ENCODE peak calls at places on chromosomes 16 and 17, in nine cellular contexts. P is NCI-H1436; T is MM.1S; R is NB4; M is esophagus squamous epithelium; X is endothelial cell; N is naive thymus-derived CD4-positive, alpha-beta T cell; H is adipocyte; F is T-helper 17 cell. B is an unnamed sample.

GRCh38 chr16:85384831-85385462 is 228.2 kb upstream of the GSE1 start:
- DNase-seq in P (peak), T (no peak), R (no peak), M (no peak), X (no peak), N (no peak), H (no peak), F (no peak), B (no peak)

GRCh38 chr16:84548508-84548907 is 44.0 kb upstream of the MEAK7 start:
- DNase-seq in P (no peak), T (no peak), R (no peak), M (no peak), X (no peak), N (no peak), H (no peak), F (no peak), B (no peak)

GRCh38 chr17:63880706-63881105 is 1.0 kb downstream of the GH2 start:
- DNase-seq in P (no peak), T (no peak), R (no peak), M (no peak), X (no peak), N (no peak), H (no peak), F (no peak), B (no peak)

GRCh38 chr17:77959216-77959925 is 868 bp downstream of the TNRC6C start:
- DNase-seq in P (no peak), T (peak), R (peak), M (no peak), X (peak), N (peak), H (peak), F (peak), B (peak)

GRCh38 chr16:379961-380836 is 1.6 kb downstream of the PGAP6 start:
- DNase-seq in P (no peak), T (no peak), R (no peak), M (no peak), X (no peak), N (no peak), H (no peak), F (no peak), B (no peak)

GRCh38 chr16:86797700-86798099 is 219.4 kb downstream of the FOXL1 start:
- DNase-seq in P (no peak), T (no peak), R (no peak), M (no peak), X (no peak), N (no peak), H (no peak), F (no peak), B (no peak)

GRCh38 chr17:7883781-7884386 is 4.7 kb upstream of the CHD3 start:
- DNase-seq in P (no peak), T (no peak), R (peak), M (no peak), X (no peak), N (peak), H (peak), F (no peak), B (peak)

GRCh38 chr16:11250786-11251524 is 5.0 kb downstream of the SOCS1 start:
- DNase-seq in P (no peak), T (no peak), R (no peak), M (no peak), X (no peak), N (no peak), H (no peak), F (no peak), B (no peak)

GRCh38 chr16:48408688-48409087 is 23.5 kb upstream of the SIAH1 start:
- DNase-seq in P (no peak), T (no peak), R (peak), M (no peak), X (no peak), N (no peak), H (peak), F (no peak), B (no peak)

GRCh38 chr16:87570938-87571867 is 31.1 kb upstream of the JPH3 start:
- DNase-seq in P (peak), T (no peak), R (peak), M (no peak), X (peak), N (no peak), H (peak), F (no peak), B (no peak)

GRCh38 chr16:10511829-10512228 is 68.6 kb downstream of the EMP2 start:
- DNase-seq in P (no peak), T (peak), R (no peak), M (no peak), X (no peak), N (no peak), H (no peak), F (no peak), B (no peak)

GRCh38 chr17:68344701-68345136 is 53.4 kb downstream of the ARSG start:
- DNase-seq in P (no peak), T (no peak), R (peak), M (no peak), X (no peak), N (peak), H (no peak), F (peak), B (peak)

GRCh38 chr17:18076941-18077340 is 10.8 kb upstream of the DRG2 start:
- DNase-seq in P (no peak), T (no peak), R (no peak), M (no peak), X (no peak), N (no peak), H (no peak), F (no peak), B (no peak)

GRCh38 chr17:40314557-40314953 is 5.6 kb downstream of the RARA start:
- DNase-seq in P (peak), T (peak), R (peak), M (no peak), X (no peak), N (no peak), H (peak), F (peak), B (peak)

GRCh38 chr17:38415250-38416194 is 12.7 kb upstream of the ARHGAP23 start:
- DNase-seq in P (peak), T (peak), R (peak), M (no peak), X (no peak), N (no peak), H (peak), F (no peak), B (no peak)

GRCh38 chr17:332558-333322 is 19.9 kb downstream of the RPH3AL start:
- DNase-seq in P (no peak), T (no peak), R (no peak), M (no peak), X (no peak), N (no peak), H (peak), F (no peak), B (no peak)

GRCh38 chr17:81223758-81224122 is 975 bp upstream of the CEP131 start:
- DNase-seq in P (peak), T (no peak), R (peak), M (no peak), X (no peak), N (no peak), H (peak), F (no peak), B (no peak)

GRCh38 chr17:81419333-81419885 is 24.2 kb downstream of the BAHCC1 start:
- DNase-seq in P (peak), T (no peak), R (no peak), M (no peak), X (no peak), N (no peak), H (peak), F (no peak), B (no peak)

GRCh38 chr17:67293251-67294203 is 48.5 kb upstream of the HELZ start:
- DNase-seq in P (peak), T (peak), R (peak), M (no peak), X (peak), N (peak), H (peak), F (peak), B (peak)

GRCh38 chr17:28482551-28483199 is 9.2 kb downstream of the SLC13A2 start:
- DNase-seq in P (no peak), T (no peak), R (no peak), M (no peak), X (no peak), N (no peak), H (no peak), F (no peak), B (no peak)

GRCh38 chr17:77563439-77564102 is 394.9 kb upstream of the TNRC6C start:
- DNase-seq in P (no peak), T (no peak), R (no peak), M (no peak), X (no peak), N (no peak), H (no peak), F (no peak), B (no peak)

GRCh38 chr17:59530561-59530960 is 34.8 kb upstream of the DHX40 start:
- DNase-seq in P (no peak), T (no peak), R (no peak), M (no peak), X (no peak), N (no peak), H (no peak), F (no peak), B (no peak)

GRCh38 chr17:47660064-47660492 is 10.4 kb downstream of the KPNB1 start:
- DNase-seq in P (no peak), T (peak), R (peak), M (no peak), X (no peak), N (peak), H (no peak), F (no peak), B (no peak)

GRCh38 chr16:86075839-86076440 is 177.0 kb downstream of the IRF8 start:
- DNase-seq in P (no peak), T (no peak), R (no peak), M (no peak), X (no peak), N (no peak), H (no peak), F (no peak), B (no peak)

GRCh38 chr17:45940826-45941225 is 46.5 kb downstream of the MAPT start:
- DNase-seq in P (no peak), T (no peak), R (no peak), M (no peak), X (no peak), N (no peak), H (no peak), F (no peak), B (no peak)

GRCh38 chr16:54077412-54077821 is 209.2 kb downstream of the IRX3 start:
- DNase-seq in P (no peak), T (no peak), R (peak), M (no peak), X (peak), N (no peak), H (peak), F (no peak), B (no peak)

GRCh38 chr17:41171881-41172280 is 3.9 kb upstream of the KRTAP4-3 start:
- DNase-seq in P (no peak), T (no peak), R (no peak), M (no peak), X (no peak), N (no peak), H (no peak), F (no peak), B (no peak)

GRCh38 chr17:44279586-44280344 is 11.8 kb upstream of the SLC4A1 start:
- DNase-seq in P (no peak), T (peak), R (peak), M (no peak), X (peak), N (no peak), H (peak), F (no peak), B (no peak)

GRCh38 chr17:4932756-4933155 is 679 bp downstream of the GP1BA start:
- DNase-seq in P (no peak), T (no peak), R (no peak), M (no peak), X (no peak), N (no peak), H (no peak), F (no peak), B (no peak)

GRCh38 chr16:27033281-27033680 is 33.4 kb upstream of the C16orf82 start:
- DNase-seq in P (no peak), T (no peak), R (no peak), M (no peak), X (no peak), N (no peak), H (no peak), F (no peak), B (no peak)

GRCh38 chr17:79926002-79926307 is 86.7 kb upstream of the CBX4 start:
- DNase-seq in P (no peak), T (no peak), R (no peak), M (no peak), X (no peak), N (no peak), H (no peak), F (no peak), B (no peak)

GRCh38 chr16:9330036-9330545 is 238.6 kb downstream of the HAPSTR1 start:
- DNase-seq in P (no peak), T (no peak), R (no peak), M (no peak), X (no peak), N (no peak), H (peak), F (no peak), B (no peak)

GRCh38 chr16:27083861-27084261 is 17.1 kb downstream of the C16orf82 start:
- DNase-seq in P (no peak), T (no peak), R (no peak), M (no peak), X (no peak), N (no peak), H (no peak), F (no peak), B (no peak)

GRCh38 chr17:51540151-51540550 is 279.8 kb downstream of the UTP18 start:
- DNase-seq in P (no peak), T (no peak), R (peak), M (no peak), X (no peak), N (peak), H (no peak), F (no peak), B (no peak)